ENCODE peak calls at places on chromosomes 3 and 15, in six cellular contexts. U, V, Q, R, C and K are unnamed samples. For H3K4me1 and H3K9me3, the result is how much of the 10 kb centered on the place peaks cover.

GRCh38 chr3:54696313-54696712 is 231.5 kb downstream of the LRTM1 start:
- DNase-seq in U (no peak), V (no peak), Q (no peak), R (no peak), C (no peak), K (no peak)

GRCh38 chr15:90451215-90451850 is 63.3 kb downstream of the IQGAP1 start:
- DNase-seq in U (no peak), V (no peak), Q (no peak), R (no peak), C (peak), K (no peak)

GRCh38 chr3:140863481-140864084 is 78.1 kb upstream of the SLC25A36 start:
- DNase-seq in U (peak), V (peak), Q (no peak), R (no peak), C (peak), K (peak)

GRCh38 chr3:13427662-13428603 is 7.8 kb upstream of the NUP210 start:
- DNase-seq in U (peak), V (no peak), Q (no peak), R (no peak), C (no peak), K (peak)

GRCh38 chr3:170572665-170573253 is 13.1 kb downstream of the SLC7A14 start:
- DNase-seq in U (no peak), V (no peak), Q (no peak), R (no peak), C (peak), K (no peak)

GRCh38 chr15:29392358-29392757 is 122.7 kb upstream of the NSMCE3 start:
- DNase-seq in U (no peak), V (no peak), Q (no peak), R (no peak), C (no peak), K (no peak)

GRCh38 chr15:74414603-74415338 is 19.0 kb downstream of the SEMA7A start:
- DNase-seq in U (no peak), V (no peak), Q (no peak), R (no peak), C (no peak), K (no peak)

GRCh38 chr3:129793947-129794318 is 99.6 kb downstream of the TMCC1 start:
- DNase-seq in U (no peak), V (no peak), Q (no peak), R (no peak), C (no peak), K (no peak)

GRCh38 chr15:64611085-64611484 is 150.7 kb downstream of the ZNF609 start:
- DNase-seq in U (no peak), V (no peak), Q (no peak), R (no peak), C (no peak), K (no peak)

GRCh38 chr3:170277833-170278586 is 55.8 kb downstream of the PRKCI start:
- DNase-seq in U (no peak), V (no peak), Q (no peak), R (no peak), C (no peak), K (peak)

GRCh38 chr3:134600166-134600670 is 50.6 kb downstream of the KY start:
- DNase-seq in U (no peak), V (no peak), Q (no peak), R (no peak), C (no peak), K (no peak)

GRCh38 chr3:179227349-179227748 is 23.6 kb downstream of the KCNMB3 start:
- DNase-seq in U (no peak), V (no peak), Q (no peak), R (no peak), C (no peak), K (no peak)

GRCh38 chr3:130656627-130657026 is 90.0 kb downstream of the PIK3R4 start:
- DNase-seq in U (no peak), V (no peak), Q (no peak), R (no peak), C (no peak), K (no peak)

GRCh38 chr3:32488609-32489008 is 14.0 kb downstream of the CMTM6 start:
- DNase-seq in U (no peak), V (no peak), Q (no peak), R (no peak), C (no peak), K (no peak)

GRCh38 chr3:124965413-124965812 is 30.9 kb upstream of the MUC13 start:
- DNase-seq in U (no peak), V (no peak), Q (no peak), R (no peak), C (no peak), K (no peak)

GRCh38 chr3:24945575-24945974 is 450.9 kb upstream of the THRB start:
- DNase-seq in U (no peak), V (no peak), Q (no peak), R (no peak), C (no peak), K (no peak)

GRCh38 chr3:142459929-142460328 is 12.1 kb upstream of the XRN1 start:
- DNase-seq in U (no peak), V (no peak), Q (no peak), R (no peak), C (no peak), K (no peak)

GRCh38 chr15:84741151-84741550 is 7.2 kb upstream of the ZNF592 start:
- DNase-seq in U (no peak), V (no peak), Q (no peak), R (no peak), C (no peak), K (no peak)

GRCh38 chr3:27758083-27758482 is 36.0 kb upstream of the EOMES start:
- DNase-seq in U (no peak), V (no peak), Q (no peak), R (no peak), C (peak), K (no peak)

GRCh38 chr3:78645628-78646310 is 1122.0 kb downstream of the ROBO1 start:
- DNase-seq in U (no peak), V (no peak), Q (no peak), R (no peak), C (peak), K (no peak)

GRCh38 chr3:182671942-182672341 is 121.4 kb upstream of the ATP11B start:
- DNase-seq in U (no peak), V (no peak), Q (no peak), R (no peak), C (no peak), K (no peak)

GRCh38 chr3:15273214-15273613 is 59.2 kb downstream of the SH3BP5 start:
- DNase-seq in U (no peak), V (no peak), Q (no peak), R (no peak), C (no peak), K (no peak)
- H3K27ac ChIP-seq in U (no peak), V (no peak), Q (no peak), R (peak), C (no peak), K (peak)

DNA sequence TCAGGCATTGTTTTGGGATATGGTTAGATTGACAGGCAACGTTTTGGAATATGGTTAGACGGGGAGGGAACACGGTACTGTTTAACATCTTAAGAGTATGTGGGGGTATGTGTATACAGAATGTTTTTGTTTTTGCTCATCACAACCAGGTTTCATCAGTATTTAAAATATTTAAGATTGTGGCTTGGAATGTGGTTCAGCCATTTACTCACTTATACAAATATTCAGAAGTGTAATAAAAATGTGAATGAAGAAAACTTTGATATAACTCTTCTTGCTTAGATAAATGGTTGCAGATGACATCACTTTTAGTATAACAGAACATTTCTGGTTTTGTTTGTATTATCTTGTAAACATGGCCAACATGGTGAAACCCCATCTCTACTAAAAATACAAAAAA is 3.9 kb upstream of the PAK2 start:
- DNase-seq in U (no peak), V (no peak), Q (no peak), R (no peak), C (no peak), K (no peak)
- H3K4me1 ChIP-seq in U (under half), V (under half), Q (under half), R (under half), C (under half), K (under half)

DNA sequence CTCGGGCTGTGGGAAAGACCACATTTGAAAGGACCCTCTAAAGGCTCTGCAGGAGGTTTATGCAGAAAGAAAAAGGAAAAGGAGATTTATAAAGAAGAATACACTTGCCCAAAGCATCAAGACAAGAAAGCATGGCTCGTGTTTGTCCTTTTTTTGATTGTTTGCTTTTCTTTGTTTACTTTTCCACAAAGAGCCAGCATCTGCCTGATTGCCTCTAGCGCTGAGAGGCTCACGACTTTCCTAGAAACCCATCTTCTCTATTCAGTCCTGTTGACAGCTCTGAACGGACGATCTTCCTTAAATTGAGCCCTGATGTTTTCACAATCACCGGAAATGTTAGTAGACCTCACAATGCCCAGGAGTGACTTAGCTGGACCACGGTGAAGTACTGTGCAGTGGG is 12.5 kb downstream of the GP5 start:
- DNase-seq in U (no peak), V (no peak), Q (no peak), R (no peak), C (no peak), K (no peak)
- H3K9me3 ChIP-seq in U (under half), V (under half), Q (under half), R (under half), C (under half), K (under half)

DNA sequence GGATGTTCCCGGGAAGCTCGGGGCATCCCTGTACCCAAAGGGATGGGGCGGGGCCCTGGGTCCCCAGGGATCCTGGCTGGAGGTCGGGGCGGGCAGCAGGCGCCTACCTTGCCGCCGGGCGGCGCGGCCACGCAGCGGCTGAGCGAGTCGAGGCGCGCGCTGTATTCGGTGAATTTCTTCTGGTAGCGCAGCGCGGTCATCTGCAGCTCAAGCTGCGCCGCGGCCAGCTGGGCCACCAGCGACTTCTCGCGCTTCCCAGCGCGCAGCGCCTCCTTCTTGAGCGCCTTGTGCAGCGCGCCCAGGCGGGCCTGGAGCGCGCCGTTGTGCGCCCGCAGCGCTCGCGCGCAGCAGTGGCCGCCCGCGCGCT is 762 bp downstream of the PDZRN3 start:
- DNase-seq in U (no peak), V (peak), Q (peak), R (peak), C (no peak), K (no peak)
- H3K27ac ChIP-seq in U (no peak), V (peak), Q (peak), R (peak), C (no peak), K (no peak)

GRCh38 chr3:45604066-45604465 is 9.5 kb downstream of the LIMD1 start:
- DNase-seq in U (no peak), V (no peak), Q (no peak), R (no peak), C (no peak), K (no peak)

GRCh38 chr3:45604596-45604995 is 10.0 kb downstream of the LIMD1 start:
- DNase-seq in U (no peak), V (no peak), Q (no peak), R (no peak), C (no peak), K (no peak)

GRCh38 chr3:45606003-45606402 is 11.5 kb downstream of the LIMD1 start:
- DNase-seq in U (no peak), V (no peak), Q (no peak), R (no peak), C (no peak), K (no peak)

GRCh38 chr3:45605569-45605968 is 11.0 kb downstream of the LIMD1 start:
- DNase-seq in U (no peak), V (no peak), Q (no peak), R (no peak), C (no peak), K (no peak)

GRCh38 chr3:45604999-45605398 is 10.4 kb downstream of the LIMD1 start:
- DNase-seq in U (no peak), V (no peak), Q (no peak), R (no peak), C (no peak), K (no peak)
- H3K4me1 ChIP-seq in U (under half), V (under half), Q (half or more), R (under half), C (under half), K (under half)

DNA sequence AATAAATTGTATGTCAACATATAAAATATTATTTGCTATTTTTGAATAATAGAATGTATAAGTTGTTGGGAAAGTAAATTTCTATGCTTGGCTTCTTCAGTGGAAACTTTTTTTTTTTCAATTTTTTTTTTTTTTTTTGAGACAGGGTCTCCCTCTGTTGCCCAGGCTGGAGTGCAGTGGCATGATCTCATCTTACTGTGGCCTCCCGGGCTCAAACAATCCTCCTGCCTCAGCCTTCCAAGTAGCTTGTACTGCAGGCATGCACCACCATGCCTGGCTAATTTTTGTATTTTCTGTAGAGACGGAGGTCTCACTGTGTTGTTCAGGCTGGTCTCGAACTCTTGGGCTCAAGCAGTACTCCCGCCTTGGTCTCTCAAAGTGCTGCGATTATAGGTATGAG is 16.8 kb downstream of the MBNL1 start:
- DNase-seq in U (no peak), V (no peak), Q (no peak), R (no peak), C (no peak), K (no peak)
- H3K9me3 ChIP-seq in U (under half), V (under half), Q (under half), R (under half), C (under half), K (under half)